ENCODE peak calls at places on chromosomes 5 and 9, in six cellular contexts. A is nephron progenitor cell, X is suprapubic skin, U is PC-9, N is SK-N-SH, O is spleen. E is an unnamed sample.

GRCh38 chr5:36378551-36378950 is 76.8 kb upstream of the RANBP3L start:
- DNase-seq in A (no peak), X (no peak), U (no peak), N (no peak), O (no peak), E (no peak)

GRCh38 chr9:109031241-109031640 is 17.9 kb upstream of the CTNNAL1 start:
- DNase-seq in A (no peak), X (no peak), U (no peak), N (no peak), O (no peak), E (no peak)

GRCh38 chr5:131417240-131417869 is 153.5 kb downstream of the CDC42SE2 start:
- DNase-seq in A (peak), X (peak), U (peak), N (peak), O (peak), E (no peak)

GRCh38 chr5:64207978-64208377 is 42.3 kb downstream of the RNF180 start:
- DNase-seq in A (no peak), X (no peak), U (no peak), N (no peak), O (no peak), E (no peak)

GRCh38 chr5:32102254-32102653 is 71.9 kb downstream of the GOLPH3 start:
- DNase-seq in A (no peak), X (no peak), U (no peak), N (no peak), O (no peak), E (no peak)

GRCh38 chr5:160466889-160467554 is 45.4 kb downstream of the PTTG1 start:
- DNase-seq in A (no peak), X (no peak), U (no peak), N (no peak), O (no peak), E (no peak)

GRCh38 chr9:126459965-126460843 is 133.6 kb downstream of the MVB12B start:
- DNase-seq in A (no peak), X (no peak), U (no peak), N (no peak), O (peak), E (no peak)

GRCh38 chr5:175015028-175015427 is 290.6 kb downstream of the MSX2 start:
- DNase-seq in A (no peak), X (no peak), U (no peak), N (no peak), O (no peak), E (no peak)

GRCh38 chr5:125798311-125798710 is 624.9 kb upstream of the GRAMD2B start:
- DNase-seq in A (peak), X (no peak), U (no peak), N (no peak), O (no peak), E (no peak)

GRCh38 chr5:33565304-33565703 is 124.5 kb downstream of the TARS1 start:
- DNase-seq in A (no peak), X (no peak), U (no peak), N (no peak), O (no peak), E (no peak)

GRCh38 chr5:127206320-127207113 is 84.1 kb upstream of the MEGF10 start:
- DNase-seq in A (no peak), X (no peak), U (no peak), N (no peak), O (no peak), E (no peak)

GRCh38 chr5:19695248-19695647 is 292.8 kb downstream of the CDH18 start:
- DNase-seq in A (no peak), X (no peak), U (no peak), N (no peak), O (no peak), E (no peak)

GRCh38 chr5:140926211-140926902 is at the start of gene PCDHAC1:
- DNase-seq in A (peak), X (peak), U (peak), N (peak), O (peak), E (peak)

GRCh38 chr9:123686131-123686848 is 243.6 kb downstream of the DENND1A start:
- DNase-seq in A (no peak), X (no peak), U (peak), N (no peak), O (no peak), E (no peak)

GRCh38 chr5:141402553-141403328 is at the start of gene PCDHGA9:
- DNase-seq in A (no peak), X (no peak), U (peak), N (peak), O (peak), E (no peak)

GRCh38 chr5:39464096-39464495 is 39.3 kb upstream of the DAB2 start:
- DNase-seq in A (no peak), X (no peak), U (no peak), N (no peak), O (no peak), E (no peak)

GRCh38 chr9:95953986-95954385 is 78.5 kb downstream of the ERCC6L2 start:
- DNase-seq in A (no peak), X (no peak), U (no peak), N (no peak), O (no peak), E (no peak)

GRCh38 chr5:5721881-5722280 is 299.4 kb downstream of the ICE1 start:
- DNase-seq in A (no peak), X (no peak), U (no peak), N (no peak), O (no peak), E (no peak)

GRCh38 chr5:5726401-5726800 is 303.9 kb downstream of the ICE1 start:
- DNase-seq in A (no peak), X (no peak), U (no peak), N (no peak), O (no peak), E (no peak)
- TF ChIP-seq CTCF in A (no peak), X (no peak), U (no peak), N (no peak), O (no peak), E (no peak)

DNA sequence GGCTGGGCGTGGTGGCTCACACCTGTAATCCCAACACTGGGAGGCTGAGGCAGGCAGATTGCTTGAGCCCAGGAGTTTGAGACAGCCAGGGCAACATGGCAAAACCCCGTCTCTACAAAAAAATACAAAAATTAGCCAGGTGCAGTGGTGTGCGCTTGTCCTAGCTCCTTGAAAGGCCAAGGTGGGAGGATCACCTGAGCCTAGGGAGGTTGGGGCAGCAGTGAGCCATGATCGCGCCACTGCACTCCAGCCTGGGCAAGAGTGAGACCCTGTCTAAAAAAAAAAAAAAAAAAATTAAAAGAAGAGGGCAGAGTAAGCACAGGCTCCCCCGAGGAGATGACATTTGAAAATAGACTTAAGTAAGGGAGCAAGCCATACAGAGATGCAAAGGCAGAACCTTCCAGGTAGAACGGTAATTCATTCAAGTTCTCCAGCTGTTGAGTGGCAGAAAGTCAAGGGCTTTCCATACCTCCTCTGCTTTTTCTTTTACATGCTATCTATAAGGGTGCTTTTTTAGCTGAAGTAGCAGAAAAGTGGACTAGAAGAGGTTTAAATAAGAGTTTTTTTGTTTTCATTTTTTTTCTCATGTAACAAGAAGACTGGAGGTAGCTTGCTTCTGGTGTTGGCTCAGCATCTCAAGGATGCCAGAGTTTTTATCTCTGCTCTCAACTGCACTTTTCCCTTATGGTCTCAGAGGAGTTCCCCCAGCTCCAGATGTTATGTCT is 40.8 kb downstream of the ERGIC1 start:
- DNase-seq in A (no peak), X (no peak), U (no peak), N (no peak), O (peak), E (no peak)
- TF ChIP-seq CTCF in A (no peak), X (no peak), U (no peak), N (no peak), O (no peak), E (no peak)

GRCh38 chr5:151155777-151156731 is 1.5 kb downstream of the ANXA6 start:
- DNase-seq in A (no peak), X (no peak), U (no peak), N (peak), O (peak), E (no peak)
- TF ChIP-seq CTCF in A (no peak), X (no peak), U (no peak), N (peak), O (no peak), E (no peak)

GRCh38 chr5:176388341-176389113 is at the start of the genes HIGD2A and NOP16:
- DNase-seq in A (peak), X (peak), U (peak), N (peak), O (peak), E (peak)
- TF ChIP-seq CTCF in A (no peak), X (no peak), U (no peak), N (no peak), O (peak), E (no peak)

GRCh38 chr9:137028281-137029057 is 432 bp upstream of the ABCA2 start:
- DNase-seq in A (peak), X (no peak), U (peak), N (peak), O (peak), E (no peak)
- TF ChIP-seq CTCF in A (no peak), X (peak), U (no peak), N (peak), O (no peak), E (peak)

DNA sequence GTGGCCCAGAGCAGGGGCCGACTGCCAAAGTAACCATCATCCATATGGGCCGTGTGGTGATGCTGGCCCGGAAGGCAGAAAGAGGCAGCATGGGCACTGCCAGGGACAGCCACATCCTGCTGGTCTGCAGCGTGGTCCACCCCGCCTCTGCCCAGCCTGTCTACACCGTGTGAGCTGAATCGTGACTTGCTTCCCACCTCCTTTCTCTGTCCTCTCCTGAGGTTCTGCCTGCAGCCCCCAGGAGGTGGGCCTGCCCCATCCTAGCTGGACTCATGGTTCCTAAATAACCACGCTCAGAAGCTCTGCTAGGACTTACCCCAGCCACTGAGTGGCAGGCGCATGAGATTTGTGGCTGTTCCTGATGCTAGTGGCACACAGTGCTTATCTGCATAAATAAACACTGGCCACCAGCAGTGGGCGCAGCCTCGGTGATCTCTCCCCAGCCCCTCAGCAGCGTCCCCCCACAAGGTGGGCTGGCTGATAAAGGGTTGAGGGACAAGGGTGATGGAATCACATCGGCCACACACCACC is 22.6 kb upstream of the SUSD3 start:
- DNase-seq in A (no peak), X (no peak), U (no peak), N (no peak), O (no peak), E (no peak)
- TF ChIP-seq CTCF in A (no peak), X (no peak), U (no peak), N (no peak), O (no peak), E (peak)

DNA sequence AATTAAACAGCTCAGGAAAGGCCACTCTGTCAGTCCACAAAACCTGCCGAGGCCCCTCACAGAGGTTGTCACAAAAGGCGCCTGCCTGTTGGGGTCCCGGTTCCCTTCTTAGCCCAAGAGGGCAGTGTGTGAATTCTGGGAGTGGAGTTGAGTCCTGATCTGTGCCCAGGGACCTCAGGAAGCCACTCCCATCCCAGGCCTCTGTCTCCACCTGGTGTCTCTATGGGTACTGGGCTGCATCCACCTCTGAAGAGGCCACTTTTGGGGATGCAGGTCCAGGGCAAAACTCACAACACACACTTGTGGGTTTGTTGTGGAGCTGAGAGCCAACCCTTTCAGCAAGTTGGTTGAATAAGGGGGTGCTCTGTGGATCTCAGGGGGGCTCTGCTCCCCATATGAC is 74.3 kb upstream of the STXBP1 start:
- DNase-seq in A (no peak), X (no peak), U (no peak), N (peak), O (no peak), E (peak)
- TF ChIP-seq CTCF in A (no peak), X (no peak), U (peak), N (peak), O (no peak), E (no peak)

GRCh38 chr5:139188558-139189270 is 9.5 kb downstream of the SIL1 start:
- DNase-seq in A (no peak), X (no peak), U (no peak), N (no peak), O (no peak), E (no peak)

GRCh38 chr5:139190125-139190524 is 8.0 kb downstream of the SIL1 start:
- DNase-seq in A (no peak), X (no peak), U (no peak), N (no peak), O (no peak), E (no peak)

GRCh38 chr5:139197710-139198669 is at the start of gene SIL1:
- DNase-seq in A (peak), X (peak), U (peak), N (peak), O (peak), E (peak)

GRCh38 chr5:139194486-139194885 is 3.7 kb downstream of the SIL1 start:
- DNase-seq in A (no peak), X (no peak), U (no peak), N (no peak), O (no peak), E (peak)

DNA sequence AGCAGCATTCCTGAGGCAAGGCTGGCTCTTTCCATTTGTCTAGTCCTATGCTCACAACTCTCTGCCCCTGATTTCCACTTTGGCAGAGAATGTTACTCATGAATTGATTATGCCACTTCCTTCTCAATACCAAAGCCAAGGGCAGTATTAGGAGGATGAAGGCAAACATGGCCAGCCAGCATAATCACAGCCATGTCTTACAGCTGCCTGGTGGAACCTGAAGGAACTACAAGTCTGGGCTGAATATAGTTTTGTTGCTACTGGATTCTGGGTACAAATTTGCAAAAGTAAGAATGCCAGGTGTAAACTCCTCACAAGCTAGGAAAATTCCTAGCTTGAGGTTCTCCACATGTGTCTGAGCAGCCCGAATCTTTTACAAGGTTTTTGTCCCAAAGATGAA is 4.2 kb downstream of the SIL1 start:
- DNase-seq in A (no peak), X (no peak), U (no peak), N (no peak), O (no peak), E (no peak)
- TF ChIP-seq CTCF in A (peak), X (no peak), U (peak), N (peak), O (no peak), E (peak)

DNA sequence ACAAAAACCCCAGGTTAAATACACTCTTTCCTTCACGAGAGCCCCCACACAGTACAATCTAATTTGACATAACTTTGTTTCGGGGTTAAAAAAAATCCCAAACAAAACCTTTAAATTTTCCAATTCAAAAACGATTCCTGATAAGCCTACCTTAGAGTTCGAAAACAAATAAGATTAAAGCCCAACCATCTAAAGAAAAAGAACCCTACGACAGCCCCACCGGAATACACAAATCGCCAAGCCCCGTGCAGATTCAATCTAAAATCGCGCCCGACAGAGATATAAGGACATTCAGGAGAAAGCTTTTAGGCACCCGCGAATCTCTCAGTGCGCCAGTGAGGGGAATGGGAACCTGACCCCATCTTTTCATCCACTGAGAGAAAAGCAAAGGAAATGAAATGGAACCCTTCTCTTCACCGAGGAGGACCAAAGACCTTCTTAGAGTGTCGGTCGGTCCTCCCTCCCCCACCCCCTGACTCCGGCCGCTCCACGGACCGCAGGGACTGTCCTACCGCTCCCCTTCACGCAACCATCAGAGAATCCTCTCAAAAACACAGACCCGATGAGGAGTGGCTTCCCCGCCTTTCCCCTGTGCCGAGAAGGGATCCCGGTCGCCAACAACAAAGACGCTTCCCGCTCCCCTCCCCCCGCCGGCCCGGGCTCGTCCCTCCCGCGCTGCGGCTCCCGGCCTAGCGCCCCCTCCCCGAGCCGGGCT is 949 bp downstream of the ABHD17B start:
- DNase-seq in A (peak), X (peak), U (peak), N (peak), O (no peak), E (no peak)
- TF ChIP-seq CTCF in A (no peak), X (no peak), U (no peak), N (no peak), O (no peak), E (no peak)

E was measured in D721Med.